ENCODE peak calls at places on chromosome 11, in four cellular contexts. F, Z, Y and A are unnamed samples.

GRCh38 chr11:67281552-67282150 is 7.5 kb upstream of the ANKRD13D start:
- DNase-seq in F (no peak), Z (no peak), Y (no peak), A (no peak)

GRCh38 chr11:125990244-125990643 is 44.4 kb downstream of the VSIG10L2 start:
- DNase-seq in F (no peak), Z (no peak), Y (no peak), A (no peak)

GRCh38 chr11:134734446-134734845 is 322.4 kb upstream of the B3GAT1 start:
- DNase-seq in F (no peak), Z (no peak), Y (no peak), A (no peak)

GRCh38 chr11:8092587-8093424 is 11.8 kb downstream of the TUB start:
- DNase-seq in F (no peak), Z (peak), Y (peak), A (peak)

GRCh38 chr11:65014146-65014960 is at the start of gene ARL2:
- DNase-seq in F (peak), Z (no peak), Y (peak), A (peak)

GRCh38 chr11:45857834-45858492 is 10.7 kb downstream of the CRY2 start:
- DNase-seq in F (no peak), Z (no peak), Y (peak), A (no peak)

GRCh38 chr11:69339041-69339733 is 45.2 kb downstream of the MYEOV start:
- DNase-seq in F (no peak), Z (no peak), Y (peak), A (no peak)

GRCh38 chr11:72821920-72822799 is 7.9 kb downstream of the ATG16L2 start:
- DNase-seq in F (no peak), Z (peak), Y (peak), A (peak)

GRCh38 chr11:134754823-134755198 is 342.8 kb upstream of the B3GAT1 start:
- DNase-seq in F (no peak), Z (no peak), Y (no peak), A (no peak)

GRCh38 chr11:122796128-122796717 is 42.1 kb upstream of the CRTAM start:
- DNase-seq in F (no peak), Z (peak), Y (peak), A (peak)

GRCh38 chr11:107857550-107858216 is 904 bp downstream of the SLC35F2 start:
- DNase-seq in F (no peak), Z (peak), Y (no peak), A (no peak)

GRCh38 chr11:134755535-134755934 is 343.5 kb upstream of the B3GAT1 start:
- DNase-seq in F (no peak), Z (no peak), Y (no peak), A (no peak)

GRCh38 chr11:68282141-68282860 is 10.5 kb upstream of the C11orf24 start:
- DNase-seq in F (no peak), Z (no peak), Y (no peak), A (peak)

GRCh38 chr11:47391077-47391583 is 12.8 kb upstream of the SPI1 start:
- DNase-seq in F (no peak), Z (no peak), Y (no peak), A (no peak)

GRCh38 chr11:32478277-32478731 is 43.0 kb upstream of the WT1 start:
- DNase-seq in F (no peak), Z (no peak), Y (peak), A (no peak)

GRCh38 chr11:5280582-5281102 is 10.9 kb upstream of the HBE1 start:
- DNase-seq in F (no peak), Z (no peak), Y (peak), A (peak)

GRCh38 chr11:115420524-115420923 is 83.7 kb downstream of the CADM1 start:
- DNase-seq in F (no peak), Z (no peak), Y (no peak), A (no peak)

GRCh38 chr11:76626921-76627391 is 43.6 kb downstream of the LRRC32 start:
- DNase-seq in F (no peak), Z (no peak), Y (no peak), A (peak)

GRCh38 chr11:77107950-77108349 is 5.3 kb downstream of the OMP start:
- DNase-seq in F (no peak), Z (no peak), Y (peak), A (no peak)

GRCh38 chr11:67382481-67383136 is 9.2 kb upstream of the RAD9A start:
- DNase-seq in F (no peak), Z (peak), Y (peak), A (peak)

GRCh38 chr11:120147950-120148270 is 10.0 kb upstream of the TRIM29 start:
- DNase-seq in F (no peak), Z (no peak), Y (no peak), A (no peak)

GRCh38 chr11:121473064-121473777 is 20.5 kb upstream of the SORL1-AS1 start:
- DNase-seq in F (no peak), Z (no peak), Y (no peak), A (no peak)

GRCh38 chr11:3803726-3804510 is 4.4 kb upstream of the PGAP2 start:
- DNase-seq in F (no peak), Z (no peak), Y (no peak), A (no peak)

GRCh38 chr11:83656931-83657330 is 370.8 kb upstream of the CCDC90B start:
- DNase-seq in F (no peak), Z (no peak), Y (no peak), A (no peak)

GRCh38 chr11:20211691-20212090 is 51.4 kb upstream of the DBX1 start:
- DNase-seq in F (no peak), Z (no peak), Y (no peak), A (no peak)

GRCh38 chr11:17405232-17406005 is 17.0 kb upstream of the KCNJ11 start:
- DNase-seq in F (no peak), Z (no peak), Y (peak), A (no peak)

GRCh38 chr11:112751312-112751711 is 209.9 kb upstream of the NCAM1 start:
- DNase-seq in F (no peak), Z (no peak), Y (no peak), A (no peak)

DNA sequence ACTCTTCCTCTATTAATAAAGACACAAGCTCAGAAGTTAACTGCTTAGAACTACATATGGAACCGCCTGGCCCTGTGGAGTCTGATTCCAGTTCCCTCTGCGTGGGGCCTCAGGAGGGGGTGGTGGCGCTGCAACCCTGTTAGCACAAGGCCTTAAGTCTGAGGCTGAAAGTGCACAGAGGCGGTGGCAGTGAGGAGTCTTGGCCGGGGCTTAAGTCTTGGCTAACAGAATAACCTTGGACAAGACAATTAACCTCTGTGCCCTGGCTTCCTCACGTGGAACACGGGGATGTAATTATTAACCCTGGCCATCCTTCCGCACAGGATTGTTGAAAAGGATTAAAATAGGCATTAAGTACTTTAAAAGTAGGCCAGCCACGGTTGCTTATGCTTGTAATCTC is 191.5 kb downstream of the CEP164 start:
- DNase-seq in F (no peak), Z (no peak), Y (no peak), A (no peak)
- TF ChIP-seq CTCF in F (no peak), Z (no peak), Y (no peak), A (no peak)

GRCh38 chr11:111446404-111447152 is 65.6 kb downstream of the BTG4 start:
- DNase-seq in F (peak), Z (peak), Y (peak), A (peak)
- TF ChIP-seq CTCF in F (peak), Z (peak), Y (peak), A (peak)

GRCh38 chr11:2311456-2312201 is 9.8 kb downstream of the TSPAN32 start:
- DNase-seq in F (no peak), Z (no peak), Y (no peak), A (no peak)

GRCh38 chr11:2312232-2313042 is 10.6 kb downstream of the TSPAN32 start:
- DNase-seq in F (no peak), Z (no peak), Y (no peak), A (no peak)

GRCh38 chr11:2314136-2314524 is 12.3 kb downstream of the TSPAN32 start:
- DNase-seq in F (no peak), Z (no peak), Y (no peak), A (no peak)

GRCh38 chr11:2314525-2315394 is 12.9 kb downstream of the TSPAN32 start:
- DNase-seq in F (no peak), Z (no peak), Y (peak), A (no peak)

GRCh38 chr11:2313051-2313951 is 11.5 kb downstream of the TSPAN32 start:
- DNase-seq in F (no peak), Z (no peak), Y (no peak), A (no peak)
- TF ChIP-seq CTCF in F (no peak), Z (no peak), Y (no peak), A (no peak)

DNA sequence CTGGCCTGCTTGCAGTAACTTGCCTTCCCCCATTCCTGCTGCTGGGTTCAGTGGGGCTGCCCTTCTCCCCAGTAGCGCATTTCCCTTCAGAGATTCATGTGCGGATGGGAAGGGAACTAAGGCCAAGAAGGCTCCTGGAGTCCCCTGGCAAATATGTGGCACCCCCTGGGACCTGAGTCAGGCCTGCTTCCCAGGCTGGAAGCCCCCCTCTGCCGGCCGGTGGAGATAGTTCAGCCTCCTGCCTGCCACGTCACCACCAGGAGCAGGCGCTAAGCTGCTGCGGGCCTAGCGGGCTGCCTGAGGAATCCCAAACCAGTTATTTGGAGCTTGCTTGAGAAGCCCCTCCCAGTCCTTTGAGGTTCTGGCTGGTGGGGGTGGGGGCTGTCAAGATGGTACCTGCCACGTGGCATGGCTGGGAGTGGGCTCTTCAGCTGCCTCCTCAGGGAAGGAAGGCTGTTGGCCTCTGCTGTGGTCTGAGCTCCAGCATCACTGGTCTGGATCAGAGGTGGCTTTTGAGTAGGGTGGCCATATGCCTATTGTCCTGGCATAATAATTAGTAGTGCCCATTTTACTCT is 2.0 kb downstream of the SERPINH1 start:
- DNase-seq in F (no peak), Z (peak), Y (peak), A (no peak)
- TF ChIP-seq CTCF in F (peak), Z (peak), Y (peak), A (no peak)

GRCh38 chr11:34792814-34793241 is 123.4 kb downstream of the APIP start:
- DNase-seq in F (no peak), Z (no peak), Y (peak), A (no peak)

GRCh38 chr11:34791725-34792124 is 124.5 kb downstream of the APIP start:
- DNase-seq in F (no peak), Z (no peak), Y (no peak), A (peak)

GRCh38 chr11:34790620-34791019 is 125.6 kb downstream of the APIP start:
- DNase-seq in F (no peak), Z (no peak), Y (no peak), A (no peak)

GRCh38 chr11:34793666-34794065 is 122.5 kb downstream of the APIP start:
- DNase-seq in F (no peak), Z (no peak), Y (no peak), A (no peak)

GRCh38 chr11:34792143-34792542 is 124.0 kb downstream of the APIP start:
- DNase-seq in F (no peak), Z (no peak), Y (no peak), A (no peak)
- TF ChIP-seq CTCF in F (no peak), Z (peak), Y (no peak), A (no peak)

DNA sequence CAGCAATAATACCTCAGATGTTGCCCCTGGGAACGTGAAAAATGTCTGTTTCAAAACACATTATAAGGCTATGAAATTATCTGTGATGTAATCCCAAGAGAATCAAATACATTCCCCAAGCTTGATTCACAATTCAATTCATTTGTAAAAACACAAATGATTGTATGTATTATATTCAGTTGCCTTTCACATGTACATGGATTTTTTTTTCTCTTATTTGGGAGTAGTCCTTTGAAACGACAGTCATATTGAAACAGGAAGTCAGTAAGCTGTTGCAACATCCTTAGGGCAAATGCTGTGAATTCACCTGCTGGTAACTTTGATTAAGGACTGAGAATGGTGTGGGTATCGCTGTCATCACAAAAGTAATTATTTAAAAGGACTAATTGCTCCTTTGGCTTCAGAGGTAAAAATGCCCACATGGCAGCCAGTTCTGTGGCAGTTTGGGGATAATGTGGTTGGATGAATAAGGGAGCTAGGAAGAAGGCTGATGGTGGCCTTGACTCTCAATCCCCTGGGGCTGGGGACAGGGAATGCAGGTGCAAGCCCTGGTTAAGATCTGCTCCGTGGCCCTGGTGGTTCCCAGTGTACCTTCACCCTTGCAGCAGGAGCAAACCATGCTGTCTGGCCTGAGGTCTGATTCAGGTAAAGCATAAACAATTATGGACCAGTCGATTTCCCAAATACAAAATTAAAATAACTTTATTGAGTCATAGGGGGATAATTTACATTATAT is 13.3 kb downstream of the EHF start:
- DNase-seq in F (no peak), Z (no peak), Y (no peak), A (no peak)
- TF ChIP-seq CTCF in F (no peak), Z (peak), Y (no peak), A (no peak)